ENCODE peak calls at places on chromosomes 12 and 14, in ten cellular contexts. One of them, this sample, is unnamed.
A peak's percentile ranks its signal among the peaks of the same experiment; 100 is the strongest.

GRCh38 chr12:110763578-110763977 is 20.9 kb upstream of the PPP1CC start:
- DNase-seq in left ventricle myocardium superior: no peak
- DNase-seq in right cardiac atrium: no peak
- DNase-seq in GM04503: no peak
- DNase-seq in MG63: no peak
- DNase-seq in HT1080: no peak
- DNase-seq in progenitor cell of endocrine pancreas: no peak
- DNase-seq in BJ: no peak
- DNase-seq in stimulated activated naive B cell treated with anti-CD40 and anti-IgM and Interleukin-4, amounts not matched to agents 10 μg/mL and 1 μg/mL and 100 μg/mL, for 72 hours: no peak
- DNase-seq in NCI-H1105 treated with DMSO at 0.1 percent for 48 hours: no peak
- DNase-seq in this sample: no peak

GRCh38 chr12:132429932-132430643 is 59.9 kb upstream of the FBRSL1 start:
- DNase-seq in GM04503: no peak
- DNase-seq in left ventricle myocardium superior: no peak
- DNase-seq in progenitor cell of endocrine pancreas: no peak
- DNase-seq in right cardiac atrium: no peak
- DNase-seq in HT1080: no peak
- DNase-seq in BJ: no peak
- DNase-seq in MG63: peak; percentile 49
- DNase-seq in NCI-H1105 treated with DMSO at 0.1 percent for 48 hours: peak; percentile 89
- DNase-seq in stimulated activated naive B cell treated with anti-CD40 and anti-IgM and Interleukin-4, amounts not matched to agents 10 μg/mL and 1 μg/mL and 100 μg/mL, for 72 hours: peak; percentile 50
- DNase-seq in this sample: no peak

GRCh38 chr14:70882771-70883492 is 24.3 kb upstream of the PCNX1 start:
- DNase-seq in NCI-H1105 treated with DMSO at 0.1 percent for 48 hours: no peak
- DNase-seq in right cardiac atrium: no peak
- DNase-seq in GM04503: peak; percentile 61
- DNase-seq in progenitor cell of endocrine pancreas: no peak
- DNase-seq in MG63: peak; percentile 14
- DNase-seq in BJ: no peak
- DNase-seq in left ventricle myocardium superior: no peak
- DNase-seq in HT1080: peak; percentile 91
- DNase-seq in stimulated activated naive B cell treated with anti-CD40 and anti-IgM and Interleukin-4, amounts not matched to agents 10 μg/mL and 1 μg/mL and 100 μg/mL, for 72 hours: peak; percentile 12
- DNase-seq in this sample: no peak

GRCh38 chr12:48969160-48969771 is 2.3 kb downstream of the WNT10B start:
- DNase-seq in right cardiac atrium: no peak
- DNase-seq in progenitor cell of endocrine pancreas: no peak
- DNase-seq in MG63: no peak
- DNase-seq in BJ: no peak
- DNase-seq in left ventricle myocardium superior: no peak
- DNase-seq in HT1080: no peak
- DNase-seq in GM04503: no peak
- DNase-seq in stimulated activated naive B cell treated with anti-CD40 and anti-IgM and Interleukin-4, amounts not matched to agents 10 μg/mL and 1 μg/mL and 100 μg/mL, for 72 hours: no peak
- DNase-seq in NCI-H1105 treated with DMSO at 0.1 percent for 48 hours: no peak
- DNase-seq in this sample: no peak

GRCh38 chr12:114395755-114396152 is 10.2 kb downstream of the TBX5 start:
- DNase-seq in right cardiac atrium: peak; percentile 38
- DNase-seq in NCI-H1105 treated with DMSO at 0.1 percent for 48 hours: no peak
- DNase-seq in BJ: peak; percentile 83
- DNase-seq in progenitor cell of endocrine pancreas: no peak
- DNase-seq in MG63: no peak
- DNase-seq in stimulated activated naive B cell treated with anti-CD40 and anti-IgM and Interleukin-4, amounts not matched to agents 10 μg/mL and 1 μg/mL and 100 μg/mL, for 72 hours: no peak
- DNase-seq in GM04503: no peak
- DNase-seq in left ventricle myocardium superior: no peak
- DNase-seq in HT1080: no peak
- DNase-seq in this sample: no peak

GRCh38 chr14:33742166-33742565 is 208.7 kb downstream of the EGLN3 start:
- DNase-seq in progenitor cell of endocrine pancreas: no peak
- DNase-seq in right cardiac atrium: no peak
- DNase-seq in MG63: no peak
- DNase-seq in NCI-H1105 treated with DMSO at 0.1 percent for 48 hours: no peak
- DNase-seq in GM04503: no peak
- DNase-seq in stimulated activated naive B cell treated with anti-CD40 and anti-IgM and Interleukin-4, amounts not matched to agents 10 μg/mL and 1 μg/mL and 100 μg/mL, for 72 hours: no peak
- DNase-seq in HT1080: no peak
- DNase-seq in BJ: no peak
- DNase-seq in left ventricle myocardium superior: no peak
- DNase-seq in this sample: no peak

GRCh38 chr12:105409881-105410471 is 79.5 kb downstream of the C12orf75 start:
- DNase-seq in left ventricle myocardium superior: peak; percentile 56
- DNase-seq in NCI-H1105 treated with DMSO at 0.1 percent for 48 hours: peak; percentile 98
- DNase-seq in BJ: no peak
- DNase-seq in progenitor cell of endocrine pancreas: no peak
- DNase-seq in GM04503: no peak
- DNase-seq in MG63: no peak
- DNase-seq in right cardiac atrium: peak; percentile 69
- DNase-seq in HT1080: peak; percentile 46
- DNase-seq in stimulated activated naive B cell treated with anti-CD40 and anti-IgM and Interleukin-4, amounts not matched to agents 10 μg/mL and 1 μg/mL and 100 μg/mL, for 72 hours: no peak
- DNase-seq in this sample: no peak

GRCh38 chr14:68780358-68781160 is 12.3 kb downstream of the ZFP36L1 start:
- DNase-seq in NCI-H1105 treated with DMSO at 0.1 percent for 48 hours: no peak
- DNase-seq in progenitor cell of endocrine pancreas: no peak
- DNase-seq in GM04503: no peak
- DNase-seq in stimulated activated naive B cell treated with anti-CD40 and anti-IgM and Interleukin-4, amounts not matched to agents 10 μg/mL and 1 μg/mL and 100 μg/mL, for 72 hours: no peak
- DNase-seq in right cardiac atrium: peak; percentile 82
- DNase-seq in left ventricle myocardium superior: peak; percentile 77
- DNase-seq in HT1080: peak; percentile 60
- DNase-seq in BJ: no peak
- DNase-seq in MG63: peak; percentile 58
- DNase-seq in this sample: peak; percentile 88

GRCh38 chr14:69696633-69697557 is 70.0 kb upstream of the SRSF5 start:
- DNase-seq in GM04503: no peak
- DNase-seq in MG63: no peak
- DNase-seq in stimulated activated naive B cell treated with anti-CD40 and anti-IgM and Interleukin-4, amounts not matched to agents 10 μg/mL and 1 μg/mL and 100 μg/mL, for 72 hours: no peak
- DNase-seq in left ventricle myocardium superior: no peak
- DNase-seq in BJ: no peak
- DNase-seq in HT1080: no peak
- DNase-seq in NCI-H1105 treated with DMSO at 0.1 percent for 48 hours: no peak
- DNase-seq in right cardiac atrium: no peak
- DNase-seq in progenitor cell of endocrine pancreas: no peak
- DNase-seq in this sample: no peak

GRCh38 chr14:73173092-73173735 is 36.9 kb downstream of the PSEN1 start:
- DNase-seq in stimulated activated naive B cell treated with anti-CD40 and anti-IgM and Interleukin-4, amounts not matched to agents 10 μg/mL and 1 μg/mL and 100 μg/mL, for 72 hours: no peak
- DNase-seq in right cardiac atrium: no peak
- DNase-seq in HT1080: peak; percentile 32
- DNase-seq in NCI-H1105 treated with DMSO at 0.1 percent for 48 hours: peak; percentile 82
- DNase-seq in MG63: no peak
- DNase-seq in left ventricle myocardium superior: no peak
- DNase-seq in progenitor cell of endocrine pancreas: no peak
- DNase-seq in GM04503: no peak
- DNase-seq in BJ: no peak
- DNase-seq in this sample: no peak

GRCh38 chr14:55780156-55780946 is 200.3 kb downstream of the KTN1 start:
- DNase-seq in MG63: peak; percentile 50
- DNase-seq in progenitor cell of endocrine pancreas: no peak
- DNase-seq in GM04503: peak; percentile 19
- DNase-seq in BJ: peak; percentile 25
- DNase-seq in stimulated activated naive B cell treated with anti-CD40 and anti-IgM and Interleukin-4, amounts not matched to agents 10 μg/mL and 1 μg/mL and 100 μg/mL, for 72 hours: no peak
- DNase-seq in left ventricle myocardium superior: peak; percentile 35
- DNase-seq in NCI-H1105 treated with DMSO at 0.1 percent for 48 hours: no peak
- DNase-seq in HT1080: no peak
- DNase-seq in right cardiac atrium: peak; percentile 72
- DNase-seq in this sample: peak; percentile 88

GRCh38 chr12:96441811-96442210 is 41.6 kb upstream of the CDK17 start:
- DNase-seq in NCI-H1105 treated with DMSO at 0.1 percent for 48 hours: no peak
- DNase-seq in stimulated activated naive B cell treated with anti-CD40 and anti-IgM and Interleukin-4, amounts not matched to agents 10 μg/mL and 1 μg/mL and 100 μg/mL, for 72 hours: no peak
- DNase-seq in MG63: no peak
- DNase-seq in HT1080: no peak
- DNase-seq in progenitor cell of endocrine pancreas: no peak
- DNase-seq in right cardiac atrium: no peak
- DNase-seq in GM04503: no peak
- DNase-seq in BJ: no peak
- DNase-seq in left ventricle myocardium superior: no peak
- DNase-seq in this sample: no peak

GRCh38 chr12:33476058-33476457 is 36.4 kb upstream of the SYT10 start:
- DNase-seq in left ventricle myocardium superior: no peak
- DNase-seq in MG63: no peak
- DNase-seq in BJ: no peak
- DNase-seq in GM04503: no peak
- DNase-seq in progenitor cell of endocrine pancreas: no peak
- DNase-seq in NCI-H1105 treated with DMSO at 0.1 percent for 48 hours: no peak
- DNase-seq in HT1080: peak; percentile 39
- DNase-seq in right cardiac atrium: no peak
- DNase-seq in stimulated activated naive B cell treated with anti-CD40 and anti-IgM and Interleukin-4, amounts not matched to agents 10 μg/mL and 1 μg/mL and 100 μg/mL, for 72 hours: no peak
- DNase-seq in this sample: no peak

GRCh38 chr14:34785223-34786006 is 71.0 kb upstream of the CFL2 start:
- DNase-seq in BJ: no peak
- DNase-seq in GM04503: no peak
- DNase-seq in stimulated activated naive B cell treated with anti-CD40 and anti-IgM and Interleukin-4, amounts not matched to agents 10 μg/mL and 1 μg/mL and 100 μg/mL, for 72 hours: no peak
- DNase-seq in left ventricle myocardium superior: no peak
- DNase-seq in right cardiac atrium: no peak
- DNase-seq in HT1080: no peak
- DNase-seq in progenitor cell of endocrine pancreas: no peak
- DNase-seq in MG63: no peak
- DNase-seq in NCI-H1105 treated with DMSO at 0.1 percent for 48 hours: no peak
- DNase-seq in this sample: no peak

This sample was measured in kidney.